ENCODE peak calls at places on chromosomes 16 and 17, in nine cellular contexts. B is stimulated activated CD4-positive, alpha-beta T cell treated with anti-CD3 and anti-CD28 coated beads, Interleukin-1b, Interleukin-23, amount 100 ng/mL, for 1 hour; H is T-cell; I is head of caudate nucleus; L is astrocyte; N is activated CD4-positive, alpha-beta T cell treated with anti-CD3 and anti-CD28 coated beads, Interleukin-2, amount 10 ng/mL, durations not matched to agents 7 days and 5 days; X is AG04450; K is HTR-8/SVneo; O is lower leg skin. W is an unnamed sample.

GRCh38 chr16:12767897-12768296 is 35.8 kb downstream of the CPPED1 start:
- DNase-seq in B (no peak), H (no peak), O (no peak), K (no peak), I (no peak), N (no peak), X (no peak), L (peak), W (no peak)

GRCh38 chr16:85331685-85332084 is 219.4 kb upstream of the CIBAR2 start:
- DNase-seq in N (no peak), B (no peak), X (no peak), H (no peak), K (no peak), O (no peak), L (no peak), I (no peak), W (no peak)

GRCh38 chr16:25026621-25027020 is 11.5 kb upstream of the ARHGAP17 start:
- DNase-seq in O (no peak), L (no peak), B (no peak), X (no peak), N (no peak), H (no peak), I (no peak), K (no peak), W (no peak)

GRCh38 chr17:27888945-27889344 is 4.2 kb downstream of the LYRM9 start:
- DNase-seq in L (no peak), K (peak), I (no peak), H (no peak), N (no peak), X (no peak), O (peak), B (no peak), W (no peak)

GRCh38 chr17:4565209-4566141 is 5.1 kb upstream of the GGT6 start:
- DNase-seq in X (peak), H (peak), I (peak), K (peak), N (peak), O (no peak), B (no peak), L (peak), W (peak)

GRCh38 chr16:76573281-76573680 is 296.1 kb downstream of the CNTNAP4 start:
- DNase-seq in I (no peak), O (no peak), H (no peak), K (no peak), B (no peak), L (no peak), N (no peak), X (no peak), W (no peak)

GRCh38 chr16:88087517-88087877 is 136.3 kb downstream of the BANP start:
- DNase-seq in I (no peak), N (no peak), K (no peak), O (no peak), B (no peak), X (no peak), H (no peak), L (no peak), W (no peak)

GRCh38 chr16:78097522-78097921 is 1.9 kb upstream of the WWOX start:
- DNase-seq in O (no peak), I (no peak), B (no peak), L (no peak), H (no peak), K (no peak), N (no peak), X (no peak), W (no peak)

GRCh38 chr17:35368086-35368824 is 5.2 kb downstream of the SLFN11 start:
- DNase-seq in K (no peak), L (no peak), O (no peak), I (no peak), X (no peak), B (no peak), N (peak), H (no peak), W (no peak)

GRCh38 chr17:67125417-67125816 is 81.1 kb downstream of the CACNG1 start:
- DNase-seq in K (no peak), B (no peak), N (no peak), X (no peak), O (no peak), L (peak), H (no peak), I (no peak), W (no peak)

GRCh38 chr17:28406478-28406824 is 439 bp upstream of the SLC46A1 start:
- DNase-seq in K (no peak), N (no peak), B (no peak), O (no peak), I (peak), X (no peak), H (no peak), L (no peak), W (no peak)

GRCh38 chr17:35774499-35774898 is 13.8 kb downstream of the C17orf50 start:
- DNase-seq in B (no peak), I (no peak), H (no peak), K (no peak), N (no peak), L (peak), X (no peak), O (no peak), W (no peak)

GRCh38 chr17:28334176-28334575 is 1.1 kb downstream of the IFT20 start:
- DNase-seq in K (no peak), X (no peak), N (no peak), L (no peak), I (no peak), O (no peak), B (no peak), H (no peak), W (no peak)

W was measured in glomerular endothelial cell.